ENCODE peak calls at places on chromosomes 5 and 9, in nine cellular contexts. Z is HCT116, P is sigmoid colon, Y is spleen, J is suprapubic skin, N is H1, S is breast epithelium, U is K562, L is stomach. K is an unnamed sample.

GRCh38 chr5:1881273-1881586 is 1.5 kb downstream of the IRX4 start:
- DNase-seq in Z (peak), P (no peak), Y (no peak), J (no peak), N (peak), S (no peak), U (peak), L (no peak), K (no peak)

GRCh38 chr9:101465330-101465915 is 29.8 kb upstream of the ALDOB start:
- DNase-seq in Z (peak), P (no peak), Y (no peak), J (no peak), N (peak), S (no peak), U (peak), L (peak), K (no peak)

GRCh38 chr5:1431021-1431811 is 14.0 kb downstream of the SLC6A3 start:
- DNase-seq in Z (no peak), P (peak), Y (peak), J (peak), N (no peak), S (peak), U (no peak), L (peak), K (no peak)

GRCh38 chr5:134175874-134176522 is 752 bp downstream of the SKP1 start:
- DNase-seq in Z (no peak), P (peak), Y (no peak), J (no peak), N (no peak), S (peak), U (peak), L (peak), K (peak)

GRCh38 chr5:14922456-14922855 is 50.9 kb upstream of the ANKH start:
- DNase-seq in Z (no peak), P (no peak), Y (no peak), J (no peak), N (no peak), S (no peak), U (no peak), L (no peak), K (no peak)

GRCh38 chr9:124611106-124611505 is 103.9 kb upstream of the NR5A1 start:
- DNase-seq in Z (no peak), P (no peak), Y (no peak), J (no peak), N (no peak), S (no peak), U (no peak), L (no peak), K (no peak)

GRCh38 chr5:16936150-16937022 is at the start of gene MYO10:
- DNase-seq in Z (no peak), P (peak), Y (peak), J (peak), N (peak), S (peak), U (peak), L (peak), K (peak)

GRCh38 chr9:75462866-75463265 is 374.6 kb downstream of the OSTF1 start:
- DNase-seq in Z (no peak), P (no peak), Y (no peak), J (no peak), N (no peak), S (no peak), U (no peak), L (no peak), K (no peak)

GRCh38 chr5:10018670-10019069 is 231.0 kb downstream of the ATPSCKMT start:
- DNase-seq in Z (no peak), P (no peak), Y (no peak), J (no peak), N (no peak), S (no peak), U (no peak), L (no peak), K (no peak)

DNA sequence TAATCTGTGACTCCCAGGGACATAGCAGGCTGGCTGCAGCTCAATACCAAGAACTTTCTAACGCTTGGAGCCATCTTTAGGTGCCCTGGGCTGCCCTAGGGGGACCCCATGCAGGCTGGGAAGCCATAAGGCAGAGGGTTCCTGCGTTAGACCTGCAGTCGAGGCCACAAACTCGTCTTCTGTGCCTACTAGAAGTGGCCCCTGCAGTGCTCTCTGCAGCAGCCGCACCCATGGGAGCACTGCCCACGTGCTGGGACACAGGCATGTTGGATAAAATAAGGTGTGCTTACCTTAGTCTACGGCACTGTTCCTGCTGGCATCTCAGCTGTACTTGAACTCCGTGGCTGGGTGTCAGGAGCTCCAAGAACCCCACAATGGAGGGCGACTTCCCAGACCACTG is 9.4 kb downstream of the TOR1B start:
- DNase-seq in Z (no peak), P (no peak), Y (no peak), J (no peak), N (no peak), S (no peak), U (no peak), L (no peak), K (no peak)
- TF ChIP-seq POLR2A in Z (no peak), P (no peak), Y (no peak), J (no peak), N (no peak), S (no peak), U (peak), L (no peak), K (no peak)

GRCh38 chr5:23756779-23757178 is 249.4 kb downstream of the PRDM9 start:
- DNase-seq in Z (no peak), P (no peak), Y (no peak), J (no peak), N (no peak), S (no peak), U (no peak), L (no peak), K (no peak)
- TF ChIP-seq POLR2AphosphoS5 in Z (no peak), P (no peak), Y (no peak), J (no peak), N (no peak), S (no peak), U (no peak), L (no peak), K (no peak)

DNA sequence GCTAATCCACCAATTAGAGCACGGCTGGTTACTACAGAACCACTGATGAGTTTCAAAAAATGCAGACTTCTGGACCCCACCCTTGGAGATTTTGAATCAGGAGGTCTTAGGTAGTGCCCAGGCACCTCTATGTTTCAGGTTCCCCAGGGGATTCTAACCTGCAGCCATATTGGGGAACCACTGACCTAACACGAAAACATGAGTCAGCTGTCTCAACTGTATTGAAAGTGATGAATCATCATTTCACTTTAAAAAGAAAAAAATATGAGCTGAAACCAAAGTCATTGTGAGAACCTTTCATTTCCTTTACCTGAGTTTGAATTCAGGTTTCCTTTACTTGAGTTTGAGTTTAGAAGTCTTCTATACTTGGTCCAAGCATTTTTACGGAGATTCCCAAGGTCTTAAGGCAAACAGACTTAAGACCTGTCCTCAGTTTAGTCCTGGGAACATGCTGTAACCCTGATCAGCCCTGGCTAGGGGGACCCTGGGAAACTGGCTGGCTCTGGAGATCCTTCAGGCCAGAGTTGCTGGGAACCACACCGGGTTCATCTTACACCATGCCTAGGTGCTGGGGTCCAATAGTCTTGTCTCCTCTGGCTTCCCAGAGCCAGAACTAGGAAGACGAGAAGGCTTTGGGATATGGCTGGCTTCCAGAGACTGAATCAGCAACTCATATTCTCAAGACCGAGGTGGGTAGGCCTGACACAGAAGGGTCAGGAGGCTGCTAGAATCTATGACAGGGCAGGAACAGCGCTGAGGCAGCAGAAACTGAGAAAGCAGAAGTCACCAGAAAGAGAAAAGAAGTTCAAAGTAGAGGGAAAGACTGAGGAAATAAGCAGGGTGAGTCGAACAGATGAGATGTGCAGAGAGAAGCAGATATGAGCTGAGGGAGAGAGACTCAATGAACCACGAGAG is 16.5 kb upstream of the PDCD1LG2 start:
- DNase-seq in Z (no peak), P (no peak), Y (no peak), J (no peak), N (no peak), S (no peak), U (peak), L (no peak), K (no peak)
- TF ChIP-seq POLR2A in Z (no peak), P (no peak), Y (no peak), J (no peak), N (no peak), S (no peak), U (no peak), L (no peak), K (no peak)

GRCh38 chr5:136039202-136039601 is 10.4 kb downstream of the TGFBI start:
- DNase-seq in Z (no peak), P (no peak), Y (peak), J (no peak), N (no peak), S (no peak), U (no peak), L (no peak), K (no peak)

GRCh38 chr5:136035837-136036236 is 7.0 kb downstream of the TGFBI start:
- DNase-seq in Z (no peak), P (no peak), Y (peak), J (no peak), N (no peak), S (no peak), U (no peak), L (no peak), K (no peak)

GRCh38 chr5:136036293-136036911 is 7.6 kb downstream of the TGFBI start:
- DNase-seq in Z (no peak), P (peak), Y (peak), J (peak), N (no peak), S (no peak), U (no peak), L (no peak), K (no peak)

GRCh38 chr5:136038635-136039034 is 9.8 kb downstream of the TGFBI start:
- DNase-seq in Z (no peak), P (no peak), Y (peak), J (no peak), N (no peak), S (no peak), U (no peak), L (no peak), K (no peak)

DNA sequence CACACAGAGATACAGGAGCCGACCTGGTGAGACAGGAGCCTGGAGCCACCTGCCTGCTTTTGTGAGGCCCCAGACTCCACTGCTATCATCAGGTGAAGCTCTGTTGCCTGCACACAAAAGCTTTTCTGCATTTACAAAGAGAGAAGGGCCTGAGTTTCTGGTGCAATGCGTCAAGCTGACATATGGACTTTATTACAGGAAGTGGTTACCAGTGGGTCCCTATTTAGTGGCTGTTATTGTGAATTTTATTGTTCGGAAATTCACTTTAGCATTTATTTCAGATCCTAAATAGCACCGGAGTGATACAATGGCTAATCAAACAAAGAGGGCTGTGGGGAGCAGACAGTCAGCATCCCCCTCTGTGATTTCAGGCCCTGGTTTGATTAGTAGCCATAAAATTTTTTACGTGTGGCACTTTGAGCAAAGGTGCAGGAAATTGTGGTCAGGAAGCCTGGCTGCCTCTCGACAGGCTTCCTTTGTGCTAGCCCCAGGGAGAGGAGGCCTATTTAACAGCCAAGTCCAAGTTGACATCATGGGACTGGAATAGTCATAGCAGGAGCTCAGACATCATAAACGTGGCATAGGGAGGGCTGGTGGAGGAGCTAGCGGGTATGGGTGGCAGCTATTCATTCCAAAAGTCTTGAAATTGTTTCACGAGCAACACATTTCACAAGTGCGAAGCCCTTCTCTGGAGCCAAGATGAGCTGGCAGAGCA is 8.4 kb downstream of the TGFBI start:
- DNase-seq in Z (no peak), P (peak), Y (peak), J (peak), N (no peak), S (no peak), U (no peak), L (no peak), K (no peak)
- TF ChIP-seq POLR2AphosphoS5 in Z (no peak), P (peak), Y (no peak), J (no peak), N (no peak), S (no peak), U (no peak), L (no peak), K (no peak)

GRCh38 chr9:133713960-133714495 is 24.1 kb downstream of the SARDH start:
- DNase-seq in Z (no peak), P (no peak), Y (no peak), J (no peak), N (no peak), S (no peak), U (no peak), L (no peak), K (no peak)
- TF ChIP-seq POLR2A in Z (no peak), P (no peak), Y (no peak), J (no peak), N (no peak), S (no peak), U (no peak), L (no peak), K (no peak)

GRCh38 chr9:92668746-92669526 is 995 bp downstream of the IPPK start:
- DNase-seq in Z (no peak), P (no peak), Y (peak), J (peak), N (no peak), S (peak), U (peak), L (no peak), K (no peak)
- TF ChIP-seq POLR2AphosphoS5 in Z (peak), P (no peak), Y (no peak), J (no peak), N (no peak), S (no peak), U (peak), L (no peak), K (no peak)

GRCh38 chr5:149152317-149152746 is 11.0 kb downstream of the ABLIM3 start:
- DNase-seq in Z (no peak), P (no peak), Y (no peak), J (no peak), N (no peak), S (no peak), U (no peak), L (no peak), K (no peak)
- TF ChIP-seq POLR2A in Z (no peak), P (no peak), Y (no peak), J (no peak), N (no peak), S (no peak), U (no peak), L (no peak), K (no peak)

GRCh38 chr5:149416977-149417713 is 38.1 kb upstream of the IL17B start:
- DNase-seq in Z (no peak), P (peak), Y (no peak), J (no peak), N (no peak), S (no peak), U (no peak), L (no peak), K (no peak)

GRCh38 chr5:149412783-149413476 is 33.8 kb upstream of the IL17B start:
- DNase-seq in Z (no peak), P (peak), Y (no peak), J (no peak), N (no peak), S (no peak), U (no peak), L (no peak), K (no peak)

GRCh38 chr5:149415245-149415967 is 36.3 kb upstream of the IL17B start:
- DNase-seq in Z (no peak), P (peak), Y (no peak), J (no peak), N (no peak), S (no peak), U (no peak), L (no peak), K (no peak)

GRCh38 chr5:149413477-149414210 is 34.6 kb upstream of the IL17B start:
- DNase-seq in Z (no peak), P (peak), Y (no peak), J (no peak), N (no peak), S (peak), U (no peak), L (no peak), K (no peak)

DNA sequence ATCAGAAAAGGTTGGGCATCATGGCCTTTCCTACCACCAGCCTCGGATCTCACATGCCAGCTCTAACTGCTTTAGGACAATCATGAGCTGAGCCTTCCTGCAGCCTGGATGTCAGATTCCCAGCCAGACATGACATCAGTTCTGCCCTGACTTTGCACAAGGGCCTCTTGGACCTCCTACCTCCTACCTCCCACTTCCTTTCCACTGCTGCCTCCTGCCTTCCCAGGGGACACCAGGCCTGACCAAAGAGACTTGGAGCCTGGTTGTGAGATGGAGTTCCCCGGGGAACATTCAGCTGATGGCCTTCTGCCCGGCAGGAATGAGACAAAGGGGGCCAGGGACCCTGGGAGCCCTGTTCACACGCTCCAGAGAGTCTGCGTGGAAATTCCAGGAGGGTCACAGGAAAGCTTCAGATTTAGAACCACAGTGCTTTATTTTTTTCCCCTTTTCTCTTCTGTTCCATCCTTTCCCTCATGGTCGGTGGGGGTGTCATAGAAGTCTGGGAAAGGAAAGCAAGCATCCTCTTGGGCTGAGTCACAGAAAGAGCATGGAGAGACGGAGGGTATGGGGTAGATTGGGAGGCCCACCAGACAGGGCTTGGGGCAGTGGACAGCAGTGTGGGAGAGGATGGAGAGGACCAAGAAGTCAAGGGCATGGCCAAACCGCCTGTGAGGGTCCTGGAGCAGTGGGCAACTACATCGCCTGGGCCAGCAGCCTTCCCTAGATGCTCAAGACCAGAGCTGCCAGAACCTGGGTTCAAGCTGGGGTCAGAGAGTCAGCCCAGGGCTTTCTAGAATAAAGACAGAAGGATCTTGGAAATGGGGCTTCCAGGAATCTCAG is 35.5 kb upstream of the IL17B start:
- DNase-seq in Z (no peak), P (peak), Y (no peak), J (no peak), N (no peak), S (no peak), U (no peak), L (no peak), K (no peak)
- TF ChIP-seq POLR2AphosphoS5 in Z (no peak), P (peak), Y (peak), J (no peak), N (no peak), S (peak), U (no peak), L (peak), K (no peak)

K was measured in GM12892.